ENCODE peak calls at places on chromosomes 2 and 18, in seven cellular contexts. One of them, this sample, is unnamed.

GRCh38 chr2:42450136-42450535 is 43.6 kb downstream of the KCNG3 start:
- DNase-seq in posterior cingulate gyrus: no peak
- DNase-seq in RKO: no peak
- DNase-seq in pancreas: no peak
- DNase-seq in right lobe of liver: no peak
- DNase-seq in bronchial epithelial cell: peak; percentile 27
- DNase-seq in NCI-H1417: no peak
- DNase-seq in this sample: no peak

GRCh38 chr18:57466307-57466706 is 31.1 kb downstream of the ONECUT2 start:
- DNase-seq in posterior cingulate gyrus: no peak
- DNase-seq in RKO: no peak
- DNase-seq in pancreas: no peak
- DNase-seq in right lobe of liver: peak; percentile 65
- DNase-seq in bronchial epithelial cell: no peak
- DNase-seq in NCI-H1417: no peak
- DNase-seq in this sample: no peak

GRCh38 chr2:43251171-43251731 is 24.8 kb upstream of the ZFP36L2 start:
- DNase-seq in posterior cingulate gyrus: no peak
- DNase-seq in RKO: no peak
- DNase-seq in pancreas: no peak
- DNase-seq in right lobe of liver: no peak
- DNase-seq in bronchial epithelial cell: peak; percentile 70
- DNase-seq in NCI-H1417: no peak
- DNase-seq in this sample: no peak

GRCh38 chr2:238450440-238450861 is 23.7 kb downstream of the ASB1 start:
- DNase-seq in posterior cingulate gyrus: peak; percentile 39
- DNase-seq in RKO: no peak
- DNase-seq in pancreas: no peak
- DNase-seq in right lobe of liver: no peak
- DNase-seq in bronchial epithelial cell: no peak
- DNase-seq in NCI-H1417: no peak
- DNase-seq in this sample: no peak

GRCh38 chr2:236343400-236344161 is 79.4 kb upstream of the ASB18 start:
- DNase-seq in posterior cingulate gyrus: no peak
- DNase-seq in RKO: peak; percentile 74
- DNase-seq in pancreas: no peak
- DNase-seq in right lobe of liver: no peak
- DNase-seq in bronchial epithelial cell: peak; percentile 71
- DNase-seq in NCI-H1417: peak; percentile 73
- DNase-seq in this sample: peak; percentile 53

GRCh38 chr2:23206652-23207051 is 178.3 kb upstream of the KLHL29 start:
- DNase-seq in posterior cingulate gyrus: no peak
- DNase-seq in RKO: no peak
- DNase-seq in pancreas: no peak
- DNase-seq in right lobe of liver: no peak
- DNase-seq in bronchial epithelial cell: no peak
- DNase-seq in NCI-H1417: no peak
- DNase-seq in this sample: no peak

GRCh38 chr2:135047295-135047694 is at the start of gene MAP3K19:
- DNase-seq in posterior cingulate gyrus: no peak
- DNase-seq in RKO: no peak
- DNase-seq in pancreas: no peak
- DNase-seq in right lobe of liver: no peak
- DNase-seq in bronchial epithelial cell: no peak
- DNase-seq in NCI-H1417: peak; percentile 45
- DNase-seq in this sample: no peak

GRCh38 chr2:126862730-126863129 is 36.0 kb upstream of the TEX51 start:
- DNase-seq in posterior cingulate gyrus: no peak
- DNase-seq in RKO: no peak
- DNase-seq in pancreas: no peak
- DNase-seq in right lobe of liver: no peak
- DNase-seq in bronchial epithelial cell: no peak
- DNase-seq in NCI-H1417: no peak
- DNase-seq in this sample: no peak

GRCh38 chr2:23380562-23381065 is 4.4 kb upstream of the KLHL29 start:
- DNase-seq in posterior cingulate gyrus: no peak
- DNase-seq in RKO: peak; percentile 38
- DNase-seq in pancreas: no peak
- DNase-seq in right lobe of liver: no peak
- DNase-seq in bronchial epithelial cell: no peak
- DNase-seq in NCI-H1417: peak; percentile 27
- DNase-seq in this sample: no peak

GRCh38 chr18:21550510-21550970 is 50.0 kb downstream of the ESCO1 start:
- DNase-seq in posterior cingulate gyrus: no peak
- DNase-seq in RKO: no peak
- DNase-seq in pancreas: no peak
- DNase-seq in right lobe of liver: peak; percentile 58
- DNase-seq in bronchial epithelial cell: no peak
- DNase-seq in NCI-H1417: no peak
- DNase-seq in this sample: peak; percentile 63

GRCh38 chr2:179842498-179843153 is 18.8 kb downstream of the ZNF385B start:
- DNase-seq in posterior cingulate gyrus: no peak
- DNase-seq in RKO: peak; percentile 4
- DNase-seq in pancreas: no peak
- DNase-seq in right lobe of liver: no peak
- DNase-seq in bronchial epithelial cell: no peak
- DNase-seq in NCI-H1417: peak; percentile 26
- DNase-seq in this sample: peak; percentile 60

GRCh38 chr2:64329848-64330247 is 124.1 kb upstream of the LGALSL start:
- DNase-seq in posterior cingulate gyrus: no peak
- DNase-seq in RKO: no peak
- DNase-seq in pancreas: no peak
- DNase-seq in right lobe of liver: no peak
- DNase-seq in bronchial epithelial cell: no peak
- DNase-seq in NCI-H1417: peak; percentile 50
- DNase-seq in this sample: no peak

GRCh38 chr2:205193829-205194228 is 488.5 kb upstream of the NRP2 start:
- DNase-seq in posterior cingulate gyrus: no peak
- DNase-seq in RKO: no peak
- DNase-seq in pancreas: no peak
- DNase-seq in right lobe of liver: no peak
- DNase-seq in bronchial epithelial cell: no peak
- DNase-seq in NCI-H1417: no peak
- DNase-seq in this sample: no peak

GRCh38 chr2:204124140-204124750 is 187.7 kb downstream of the ICOS start:
- DNase-seq in posterior cingulate gyrus: no peak
- DNase-seq in RKO: no peak
- DNase-seq in pancreas: no peak
- DNase-seq in right lobe of liver: no peak
- DNase-seq in bronchial epithelial cell: no peak
- DNase-seq in NCI-H1417: no peak
- DNase-seq in this sample: no peak

GRCh38 chr2:163453920-163454319 is 281.9 kb downstream of the FIGN start:
- DNase-seq in posterior cingulate gyrus: no peak
- DNase-seq in RKO: no peak
- DNase-seq in pancreas: no peak
- DNase-seq in right lobe of liver: no peak
- DNase-seq in bronchial epithelial cell: peak; percentile 29
- DNase-seq in NCI-H1417: no peak
- DNase-seq in this sample: no peak

GRCh38 chr2:134212726-134213125 is 41.1 kb upstream of the MGAT5 start:
- DNase-seq in posterior cingulate gyrus: no peak
- DNase-seq in RKO: no peak
- DNase-seq in pancreas: no peak
- DNase-seq in right lobe of liver: no peak
- DNase-seq in bronchial epithelial cell: no peak
- DNase-seq in NCI-H1417: no peak
- DNase-seq in this sample: no peak

GRCh38 chr2:239035361-239035814 is 187.5 kb downstream of the TWIST2 start:
- DNase-seq in posterior cingulate gyrus: no peak
- DNase-seq in RKO: no peak
- DNase-seq in pancreas: peak; percentile 80
- DNase-seq in right lobe of liver: peak; percentile 65
- DNase-seq in bronchial epithelial cell: no peak
- DNase-seq in NCI-H1417: peak; percentile 42
- DNase-seq in this sample: no peak

GRCh38 chr2:74619651-74620297 is 28.4 kb downstream of the M1AP start:
- DNase-seq in posterior cingulate gyrus: no peak
- DNase-seq in RKO: no peak
- DNase-seq in pancreas: no peak
- DNase-seq in right lobe of liver: no peak
- DNase-seq in bronchial epithelial cell: no peak
- DNase-seq in NCI-H1417: no peak
- DNase-seq in this sample: no peak

This sample was measured in Caco-2.